ENCODE peak calls at places on chromosomes 16 and 17, in seven cellular contexts. F is aorta; S is esophagus squamous epithelium; V is PC-9; Q is SK-N-SH; A is thoracic aorta; W is naive thymus-derived CD4-positive, alpha-beta T cell. J is an unnamed sample.

GRCh38 chr17:8151120-8151640 is 1.0 kb downstream of the PER1 start:
- DNase-seq in Q (peak; percentile 93), A (peak; percentile 62), W (peak; percentile 93), S (peak; percentile 47), F (peak; percentile 96), V (peak; percentile 82), J (peak; percentile 92)

GRCh38 chr16:29877266-29877961 is 14.4 kb upstream of the CDIPT start:
- DNase-seq in V (no peak), S (no peak), A (no peak), F (no peak), Q (peak; percentile 78), W (peak; percentile 41), J (peak; percentile 41)

GRCh38 chr16:56852968-56853367 is 12.0 kb upstream of the SLC12A3 start:
- DNase-seq in S (no peak), Q (no peak), F (peak; percentile 17), A (no peak), W (no peak), V (no peak), J (no peak)

GRCh38 chr16:1887711-1888354 is 15.9 kb upstream of the MEIOB start:
- DNase-seq in Q (no peak), A (no peak), S (no peak), W (no peak), V (no peak), F (no peak), J (no peak)

GRCh38 chr16:85622683-85623082 is 9.6 kb downstream of the GSE1 start:
- DNase-seq in W (no peak), Q (no peak), A (no peak), S (no peak), F (no peak), V (no peak), J (no peak)

GRCh38 chr17:28883967-28884702 is 13.4 kb downstream of the FLOT2 start:
- DNase-seq in V (no peak), F (peak; percentile 12), Q (peak; percentile 11), A (no peak), S (no peak), W (no peak), J (no peak)

GRCh38 chr16:70254095-70254964 is 2.6 kb upstream of the EXOSC6 start:
- DNase-seq in W (no peak), F (no peak), A (no peak), Q (no peak), S (no peak), V (no peak), J (no peak)

GRCh38 chr17:37064166-37064565 is 115.4 kb downstream of the AATF start:
- DNase-seq in S (no peak), A (no peak), Q (peak; percentile 46), V (no peak), W (no peak), F (no peak), J (no peak)

GRCh38 chr16:73068546-73069401 is 20.8 kb upstream of the ZFHX3 start:
- DNase-seq in V (peak; percentile 59), A (peak; percentile 88), W (no peak), F (peak; percentile 95), Q (no peak), S (no peak), J (no peak)

GRCh38 chr16:49203361-49203760 is 78.3 kb downstream of the CBLN1 start:
- DNase-seq in F (no peak), S (no peak), A (no peak), V (no peak), Q (no peak), W (no peak), J (no peak)

GRCh38 chr16:49204191-49204590 is 77.4 kb downstream of the CBLN1 start:
- DNase-seq in F (no peak), S (no peak), A (no peak), W (no peak), V (no peak), Q (no peak), J (no peak)

GRCh38 chr16:49201118-49201517 is 80.5 kb downstream of the CBLN1 start:
- DNase-seq in W (no peak), A (no peak), S (no peak), V (no peak), Q (no peak), F (no peak), J (no peak)

GRCh38 chr16:49194499-49195260 is 87.0 kb downstream of the CBLN1 start:
- DNase-seq in S (no peak), A (no peak), V (no peak), W (no peak), F (no peak), Q (no peak), J (no peak)

DNA sequence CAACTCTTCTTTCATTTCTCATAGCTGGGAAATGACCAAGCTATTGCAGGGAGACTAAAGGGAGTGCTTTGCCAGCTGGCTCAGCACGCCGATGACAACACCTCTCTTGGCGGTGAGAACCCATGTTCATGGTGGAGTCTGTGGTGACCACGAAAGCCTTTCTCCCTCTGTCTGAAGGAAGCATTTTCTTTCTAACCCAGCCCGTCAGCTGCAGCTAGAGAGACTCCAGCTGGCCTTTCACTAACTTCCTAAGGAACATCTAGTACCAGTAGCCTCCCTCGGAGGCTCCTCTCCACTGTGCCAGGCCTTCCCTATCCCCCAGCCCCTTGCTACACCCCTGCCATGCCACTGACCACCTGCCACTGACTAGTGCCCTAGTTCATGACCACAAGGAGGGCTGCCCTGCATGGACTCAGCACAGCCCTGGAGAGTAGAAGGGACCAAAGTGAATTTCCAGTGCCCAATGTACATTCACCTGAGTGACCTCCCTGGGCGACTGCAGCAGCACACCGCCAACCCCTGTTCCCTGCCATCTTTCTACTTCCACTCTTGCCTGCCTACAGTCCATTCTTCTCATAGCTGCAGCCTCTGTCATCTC is 81.3 kb downstream of the CBLN1 start:
- DNase-seq in A (no peak), W (no peak), Q (no peak), F (no peak), S (no peak), V (no peak), J (no peak)
- H3K27ac ChIP-seq in A (no peak overlapping the region), W (no peak overlapping the region), Q (no peak overlapping the region), F (no peak overlapping the region), S (no peak overlapping the region), V (no peak overlapping the region), J (no peak overlapping the region)

GRCh38 chr17:66678061-66678460 is 156.9 kb upstream of the CACNG5 start:
- DNase-seq in F (no peak), W (no peak), A (no peak), Q (no peak), S (no peak), V (no peak), J (no peak)

GRCh38 chr17:66675991-66676371 is 158.9 kb upstream of the CACNG5 start:
- DNase-seq in W (no peak), Q (no peak), V (no peak), F (no peak), S (no peak), A (no peak), J (no peak)

GRCh38 chr17:66678827-66679226 is 156.1 kb upstream of the CACNG5 start:
- DNase-seq in Q (no peak), A (no peak), S (no peak), F (no peak), W (no peak), V (no peak), J (no peak)

GRCh38 chr17:66676421-66676820 is 158.5 kb upstream of the CACNG5 start:
- DNase-seq in V (peak; percentile 89), Q (no peak), S (no peak), W (no peak), F (no peak), A (no peak), J (no peak)

DNA sequence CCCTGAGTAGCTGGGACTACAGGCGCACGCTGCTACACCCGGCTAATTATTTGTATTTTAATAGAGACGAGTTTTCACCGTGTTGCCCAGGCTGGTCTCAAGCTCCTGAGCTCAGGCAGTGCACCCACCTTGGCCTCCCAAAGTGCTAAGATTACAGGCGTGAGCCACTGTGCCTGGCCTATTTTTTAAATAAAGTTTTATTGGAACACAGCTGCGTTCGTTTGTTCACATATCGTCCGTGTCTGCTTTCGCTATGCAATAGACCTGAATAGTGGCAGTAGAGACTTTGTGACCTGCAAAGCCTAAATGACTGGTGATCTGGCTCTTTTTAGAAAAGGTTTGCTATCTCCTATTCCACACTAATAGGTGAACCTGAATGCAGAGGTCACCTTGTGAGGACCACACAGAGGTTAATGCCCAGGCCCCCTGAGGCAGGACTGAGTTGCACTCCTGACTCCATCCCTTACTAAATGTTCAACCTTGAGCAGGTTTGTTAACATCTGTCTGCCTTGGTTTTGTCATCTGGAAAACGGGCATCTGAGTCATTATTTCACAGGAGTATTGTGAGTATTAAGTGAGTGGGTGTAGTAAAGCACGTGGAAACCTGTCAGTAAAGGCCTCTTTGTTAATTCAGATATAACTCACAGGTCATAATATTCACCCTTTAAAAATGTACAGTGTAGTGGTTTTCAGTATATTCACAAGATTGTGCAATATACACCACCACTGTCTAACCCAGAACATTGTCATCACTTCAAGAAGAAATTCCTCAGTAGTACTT is 157.5 kb upstream of the CACNG5 start:
- DNase-seq in F (no peak), A (no peak), V (no peak), S (no peak), W (no peak), Q (no peak), J (no peak)
- H3K4me1 ChIP-seq in F (no peaks in the 10 kb centered on the region), A (no peaks in the 10 kb centered on the region), V (peaks cover 63% of the 10 kb centered on the region), S (peaks cover 24% of the 10 kb centered on the region), W (peaks cover 18% of the 10 kb centered on the region), Q (peaks cover 10% of the 10 kb centered on the region), J (peaks cover 25% of the 10 kb centered on the region)

DNA sequence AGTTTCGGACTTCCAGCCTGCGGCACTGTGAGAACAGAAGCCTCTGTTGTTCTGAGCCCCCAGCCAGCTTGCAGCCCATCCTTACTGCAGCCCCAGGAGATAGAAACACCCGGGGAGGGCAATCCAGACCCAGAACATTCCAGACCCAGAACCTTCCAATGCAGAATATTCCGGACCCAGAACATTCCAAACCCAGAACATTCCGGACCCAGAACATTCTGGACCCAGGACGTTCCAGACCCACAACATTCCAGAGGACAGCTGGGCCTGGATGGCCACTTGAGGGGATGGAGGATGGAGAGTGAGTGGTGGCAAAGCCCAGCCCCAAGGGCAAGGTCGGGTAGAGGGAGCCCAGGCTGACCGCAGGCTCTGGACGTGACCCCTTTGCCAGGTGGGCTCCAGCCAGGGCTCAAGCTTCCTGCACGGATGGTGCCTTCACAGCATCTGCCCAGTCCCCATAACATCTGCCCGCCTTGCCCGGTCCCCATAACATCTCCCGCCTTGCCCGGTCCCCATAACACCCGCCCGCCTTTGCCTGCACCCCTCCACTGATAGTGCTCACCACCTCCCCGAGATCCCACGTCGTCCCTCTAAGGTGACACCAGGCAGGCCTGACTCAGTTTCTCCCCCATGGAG is 3.5 kb downstream of the CBFA2T3 start:
- DNase-seq in F (no peak), A (no peak), Q (no peak), S (no peak), V (no peak), W (no peak), J (no peak)
- H3K4me3 ChIP-seq in F (no peak overlapping the region), A (no peak overlapping the region), Q (no peak overlapping the region), S (no peak overlapping the region), V (no peak overlapping the region), W (no peak overlapping the region), J (no peak overlapping the region)

GRCh38 chr16:17493012-17493411 is 22.3 kb upstream of the XYLT1 start:
- DNase-seq in S (no peak), A (no peak), W (no peak), Q (no peak), F (no peak), V (no peak), J (no peak)
- H3K27ac ChIP-seq in S (no peak overlapping the region), A (no peak overlapping the region), W (no peak overlapping the region), Q (no peak overlapping the region), F (no peak overlapping the region), V (no peak overlapping the region), J (no peak overlapping the region)

GRCh38 chr16:11779074-11779473 is 18.0 kb downstream of the ZC3H7A start:
- DNase-seq in F (no peak), A (no peak), W (no peak), S (no peak), V (no peak), Q (no peak), J (no peak)
- H3K4me1 ChIP-seq in F (no peaks in the 10 kb centered on the region), A (peaks cover 28% of the 10 kb centered on the region), W (peaks cover 19% of the 10 kb centered on the region), S (peaks cover 31% of the 10 kb centered on the region), V (no peaks in the 10 kb centered on the region), Q (peaks cover 30% of the 10 kb centered on the region), J (peaks cover 31% of the 10 kb centered on the region)